ENCODE peak calls at places on chromosomes 12 and 14, in five cellular contexts. One of them, this sample, is unnamed.

GRCh38 chr12:4152145-4152795 is 121.3 kb upstream of the CCND2 start:
- DNase-seq in mammary epithelial cell: no peak
- DNase-seq in bronchial epithelial cell: no peak
- DNase-seq in SJCRH30: no peak
- DNase-seq in fibroblast of the aortic adventitia: no peak
- DNase-seq in this sample: no peak

GRCh38 chr12:102120886-102121285 is 903 bp downstream of the PARPBP start:
- DNase-seq in fibroblast of the aortic adventitia: peak
- DNase-seq in SJCRH30: peak
- DNase-seq in mammary epithelial cell: peak
- DNase-seq in bronchial epithelial cell: peak
- DNase-seq in this sample: peak

GRCh38 chr12:128265566-128265965 is 1.4 kb upstream of the TMEM132C start:
- DNase-seq in bronchial epithelial cell: no peak
- DNase-seq in fibroblast of the aortic adventitia: no peak
- DNase-seq in mammary epithelial cell: no peak
- DNase-seq in SJCRH30: no peak
- DNase-seq in this sample: no peak

GRCh38 chr12:97404549-97404948 is 58.1 kb upstream of the RMST start:
- DNase-seq in bronchial epithelial cell: peak
- DNase-seq in mammary epithelial cell: peak
- DNase-seq in SJCRH30: peak
- DNase-seq in fibroblast of the aortic adventitia: peak
- DNase-seq in this sample: peak

GRCh38 chr12:46523863-46524770 is 151.5 kb upstream of the SLC38A2 start:
- DNase-seq in mammary epithelial cell: peak
- DNase-seq in fibroblast of the aortic adventitia: peak
- DNase-seq in bronchial epithelial cell: peak
- DNase-seq in SJCRH30: peak
- DNase-seq in this sample: peak

GRCh38 chr14:58167891-58168290 is 15.9 kb upstream of the ARMH4 start:
- DNase-seq in fibroblast of the aortic adventitia: no peak
- DNase-seq in SJCRH30: no peak
- DNase-seq in mammary epithelial cell: no peak
- DNase-seq in bronchial epithelial cell: no peak
- DNase-seq in this sample: no peak

GRCh38 chr14:93317200-93317599 is 15.6 kb downstream of the BTBD7 start:
- DNase-seq in SJCRH30: no peak
- DNase-seq in mammary epithelial cell: no peak
- DNase-seq in bronchial epithelial cell: no peak
- DNase-seq in fibroblast of the aortic adventitia: no peak
- DNase-seq in this sample: no peak

GRCh38 chr14:89915114-89915878 is 39.2 kb downstream of the EFCAB11 start:
- DNase-seq in fibroblast of the aortic adventitia: peak
- DNase-seq in mammary epithelial cell: peak
- DNase-seq in bronchial epithelial cell: peak
- DNase-seq in SJCRH30: peak
- DNase-seq in this sample: peak

GRCh38 chr14:58315606-58316005 is 17.3 kb downstream of the ARID4A start:
- DNase-seq in bronchial epithelial cell: peak
- DNase-seq in SJCRH30: no peak
- DNase-seq in mammary epithelial cell: peak
- DNase-seq in fibroblast of the aortic adventitia: no peak
- DNase-seq in this sample: no peak

GRCh38 chr14:35414365-35414764 is 9.8 kb upstream of the NFKBIA start:
- DNase-seq in bronchial epithelial cell: peak
- DNase-seq in SJCRH30: peak
- DNase-seq in mammary epithelial cell: no peak
- DNase-seq in fibroblast of the aortic adventitia: peak
- DNase-seq in this sample: peak

GRCh38 chr14:65637780-65638179 is 225.2 kb downstream of the FUT8 start:
- DNase-seq in mammary epithelial cell: peak
- DNase-seq in SJCRH30: peak
- DNase-seq in fibroblast of the aortic adventitia: no peak
- DNase-seq in bronchial epithelial cell: peak
- DNase-seq in this sample: peak

GRCh38 chr12:76008438-76008837 is 23.1 kb downstream of the PHLDA1 start:
- DNase-seq in SJCRH30: no peak
- DNase-seq in bronchial epithelial cell: no peak
- DNase-seq in fibroblast of the aortic adventitia: no peak
- DNase-seq in mammary epithelial cell: no peak
- DNase-seq in this sample: no peak

GRCh38 chr14:85391455-85391854 is 138.5 kb upstream of the FLRT2 start:
- DNase-seq in SJCRH30: no peak
- DNase-seq in bronchial epithelial cell: no peak
- DNase-seq in mammary epithelial cell: no peak
- DNase-seq in fibroblast of the aortic adventitia: no peak
- DNase-seq in this sample: no peak

GRCh38 chr14:50821471-50822464 is 9.2 kb downstream of the NIN start:
- DNase-seq in fibroblast of the aortic adventitia: no peak
- DNase-seq in SJCRH30: no peak
- DNase-seq in bronchial epithelial cell: peak
- DNase-seq in mammary epithelial cell: peak
- DNase-seq in this sample: no peak
- H3K4me3 ChIP-seq in fibroblast of the aortic adventitia: no peak
- H3K4me3 ChIP-seq in SJCRH30: no peak
- H3K4me3 ChIP-seq in bronchial epithelial cell: no peak
- H3K4me3 ChIP-seq in mammary epithelial cell: no peak
- H3K4me3 ChIP-seq in this sample: no peak

DNA sequence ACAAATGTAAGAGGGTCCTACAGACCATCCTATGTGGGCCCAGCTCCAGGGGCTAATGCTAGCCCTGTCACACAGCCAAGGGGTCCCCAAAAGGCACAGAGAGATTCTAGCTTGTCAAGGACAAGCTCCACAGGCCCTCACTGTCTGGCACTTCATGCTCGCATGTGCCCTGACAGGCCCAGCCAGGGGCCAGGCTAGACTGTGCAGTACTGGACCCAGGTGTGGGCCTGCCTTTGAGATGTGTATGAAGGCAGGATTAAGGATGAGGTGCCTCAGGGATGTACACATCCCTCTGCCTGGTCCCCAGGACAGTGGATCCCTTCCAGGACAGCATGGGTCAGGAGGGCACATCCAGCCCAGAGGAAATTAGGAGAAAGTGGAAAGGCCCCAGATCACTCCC is 57.8 kb downstream of the VWF start:
- DNase-seq in fibroblast of the aortic adventitia: no peak
- DNase-seq in SJCRH30: no peak
- DNase-seq in bronchial epithelial cell: peak
- DNase-seq in mammary epithelial cell: no peak
- DNase-seq in this sample: no peak
- H3K4me3 ChIP-seq in fibroblast of the aortic adventitia: no peak
- H3K4me3 ChIP-seq in SJCRH30: no peak
- H3K4me3 ChIP-seq in bronchial epithelial cell: no peak
- H3K4me3 ChIP-seq in mammary epithelial cell: no peak
- H3K4me3 ChIP-seq in this sample: no peak

DNA sequence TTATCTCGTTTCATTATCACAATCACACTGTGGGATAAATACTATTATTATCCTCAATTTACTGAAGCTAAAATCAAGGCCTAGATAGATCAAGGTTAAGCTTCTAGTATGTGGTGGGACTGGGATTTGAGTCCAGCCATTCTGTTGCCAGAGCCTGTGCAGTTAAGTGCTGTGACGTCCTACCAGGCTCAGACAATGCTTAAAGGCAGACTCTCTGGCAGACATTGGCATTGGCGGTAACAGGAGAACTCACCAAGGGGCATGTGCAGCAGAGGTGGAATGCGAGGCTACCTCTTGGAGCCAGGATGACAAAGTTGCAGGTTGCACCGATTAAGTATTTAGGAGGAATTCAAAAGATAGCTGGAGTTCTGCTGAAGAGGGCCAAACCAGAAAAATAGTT is 155.6 kb upstream of the IFNG-AS1 start:
- DNase-seq in mammary epithelial cell: no peak
- DNase-seq in fibroblast of the aortic adventitia: no peak
- DNase-seq in bronchial epithelial cell: no peak
- DNase-seq in SJCRH30: no peak
- DNase-seq in this sample: no peak
- H3K4me3 ChIP-seq in mammary epithelial cell: no peak
- H3K4me3 ChIP-seq in fibroblast of the aortic adventitia: no peak
- H3K4me3 ChIP-seq in bronchial epithelial cell: no peak
- H3K4me3 ChIP-seq in SJCRH30: no peak
- H3K4me3 ChIP-seq in this sample: no peak

DNA sequence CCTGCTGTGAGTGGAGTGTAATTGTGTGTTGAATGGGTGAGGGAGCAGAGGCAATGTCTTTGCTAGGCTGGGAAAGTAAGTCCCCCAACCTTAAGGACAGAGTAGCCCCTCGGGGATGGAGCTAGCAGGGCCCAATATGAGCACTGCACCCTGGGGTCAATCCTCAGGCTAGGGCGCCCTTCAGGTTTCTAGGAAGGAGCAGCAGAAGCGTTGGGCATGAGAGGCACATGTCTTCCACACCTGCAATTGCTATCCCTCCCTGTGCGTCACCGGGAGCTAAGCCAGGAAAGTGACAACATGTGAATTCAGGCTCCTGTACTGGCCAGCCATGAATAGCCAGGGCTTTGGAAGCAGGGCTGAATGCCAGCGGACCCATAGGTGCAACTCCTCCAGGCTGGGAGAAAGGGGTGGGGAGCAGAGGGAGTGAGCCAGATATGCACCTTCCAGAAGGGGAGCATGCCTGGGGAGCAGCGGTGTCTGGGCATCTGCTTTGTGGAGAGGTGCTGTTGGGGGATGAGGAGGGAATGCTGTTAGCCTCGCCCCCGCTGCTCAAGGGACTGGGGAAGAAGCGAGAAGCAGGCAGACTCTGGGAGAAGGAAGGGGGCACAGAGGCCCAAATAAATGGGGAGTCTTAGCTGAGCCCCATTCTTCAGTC is 6.0 kb downstream of the HOXC5 start:
- DNase-seq in mammary epithelial cell: no peak
- DNase-seq in fibroblast of the aortic adventitia: no peak
- DNase-seq in bronchial epithelial cell: peak
- DNase-seq in SJCRH30: no peak
- DNase-seq in this sample: no peak
- H3K4me3 ChIP-seq in mammary epithelial cell: no peak
- H3K4me3 ChIP-seq in fibroblast of the aortic adventitia: no peak
- H3K4me3 ChIP-seq in bronchial epithelial cell: no peak
- H3K4me3 ChIP-seq in SJCRH30: peak
- H3K4me3 ChIP-seq in this sample: peak

DNA sequence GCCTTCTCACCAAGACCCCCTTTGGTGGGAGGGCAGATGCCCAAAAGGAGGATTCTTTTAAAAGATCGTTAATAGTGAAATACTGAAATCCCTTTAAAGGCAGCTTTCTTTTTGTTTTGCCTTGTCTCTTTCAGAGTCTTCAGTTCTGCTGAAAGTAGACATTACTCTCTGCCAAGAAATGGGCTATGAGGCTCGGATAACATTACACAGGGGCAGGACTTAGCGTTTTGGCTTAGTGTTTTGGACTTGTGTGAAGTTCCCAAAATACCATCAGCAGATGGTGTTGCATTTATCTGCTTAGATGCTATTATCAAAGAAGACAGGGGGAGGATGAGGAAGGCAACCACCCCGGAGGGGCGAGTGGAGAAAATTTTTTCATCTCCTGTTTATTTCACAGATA is 88.3 kb upstream of the METAP2 start:
- DNase-seq in mammary epithelial cell: no peak
- DNase-seq in SJCRH30: peak
- DNase-seq in fibroblast of the aortic adventitia: peak
- DNase-seq in bronchial epithelial cell: no peak
- DNase-seq in this sample: no peak
- H3K4me3 ChIP-seq in mammary epithelial cell: peak
- H3K4me3 ChIP-seq in SJCRH30: peak
- H3K4me3 ChIP-seq in fibroblast of the aortic adventitia: peak
- H3K4me3 ChIP-seq in bronchial epithelial cell: no peak
- H3K4me3 ChIP-seq in this sample: peak

GRCh38 chr12:107817250-107817649 is 42.7 kb downstream of the ASCL4 start:
- DNase-seq in SJCRH30: no peak
- DNase-seq in bronchial epithelial cell: no peak
- DNase-seq in mammary epithelial cell: no peak
- DNase-seq in fibroblast of the aortic adventitia: no peak
- DNase-seq in this sample: no peak

GRCh38 chr12:107818984-107819383 is 44.5 kb downstream of the ASCL4 start:
- DNase-seq in SJCRH30: no peak
- DNase-seq in fibroblast of the aortic adventitia: peak
- DNase-seq in mammary epithelial cell: peak
- DNase-seq in bronchial epithelial cell: peak
- DNase-seq in this sample: peak

GRCh38 chr12:107826276-107826675 is 51.8 kb downstream of the ASCL4 start:
- DNase-seq in SJCRH30: no peak
- DNase-seq in mammary epithelial cell: no peak
- DNase-seq in bronchial epithelial cell: no peak
- DNase-seq in fibroblast of the aortic adventitia: no peak
- DNase-seq in this sample: no peak

GRCh38 chr12:107822356-107822755 is 47.9 kb downstream of the ASCL4 start:
- DNase-seq in SJCRH30: no peak
- DNase-seq in bronchial epithelial cell: no peak
- DNase-seq in fibroblast of the aortic adventitia: no peak
- DNase-seq in mammary epithelial cell: no peak
- DNase-seq in this sample: no peak
- H3K4me3 ChIP-seq in SJCRH30: no peak
- H3K4me3 ChIP-seq in bronchial epithelial cell: no peak
- H3K4me3 ChIP-seq in fibroblast of the aortic adventitia: no peak
- H3K4me3 ChIP-seq in mammary epithelial cell: no peak
- H3K4me3 ChIP-seq in this sample: no peak

DNA sequence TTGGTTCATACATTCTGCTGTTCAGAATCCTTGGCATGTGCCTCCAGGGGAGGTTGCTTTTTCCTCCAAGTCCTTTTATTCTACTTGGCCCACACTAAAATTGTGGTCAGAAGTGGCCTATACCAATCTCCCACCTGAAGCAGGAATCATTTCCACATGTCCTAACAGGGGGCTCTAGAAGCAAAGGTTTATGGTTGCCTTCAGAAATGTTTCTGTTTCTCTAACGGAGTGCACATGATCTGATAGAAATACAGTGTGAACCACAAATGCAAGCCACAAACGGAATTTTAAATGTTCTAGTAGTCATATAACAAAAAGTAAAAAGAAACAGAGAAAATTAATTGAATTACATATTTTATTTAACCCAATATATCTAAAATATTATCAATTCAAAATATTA is 3.9 kb downstream of the PTGER2 start:
- DNase-seq in mammary epithelial cell: no peak
- DNase-seq in SJCRH30: no peak
- DNase-seq in bronchial epithelial cell: no peak
- DNase-seq in fibroblast of the aortic adventitia: no peak
- DNase-seq in this sample: no peak
- H3K4me3 ChIP-seq in mammary epithelial cell: no peak
- H3K4me3 ChIP-seq in SJCRH30: no peak
- H3K4me3 ChIP-seq in bronchial epithelial cell: no peak
- H3K4me3 ChIP-seq in fibroblast of the aortic adventitia: peak
- H3K4me3 ChIP-seq in this sample: peak

This sample was measured in astrocyte of the spinal cord.